ENCODE peak calls at places on chromosomes 5 and 9, in five cellular contexts. One of them, this sample, is unnamed.

GRCh38 chr9:124108216-124108615 is 96.6 kb downstream of the LHX2 start:
- DNase-seq in Calu3: no peak
- DNase-seq in transverse colon: no peak
- DNase-seq in esophagus squamous epithelium: no peak
- DNase-seq in iris pigment epithelial cell: no peak
- DNase-seq in this sample: no peak

GRCh38 chr5:42059778-42060464 is 134.8 kb downstream of the FBXO4 start:
- DNase-seq in Calu3: no peak
- DNase-seq in transverse colon: no peak
- DNase-seq in esophagus squamous epithelium: no peak
- DNase-seq in iris pigment epithelial cell: no peak
- DNase-seq in this sample: no peak

GRCh38 chr5:52999357-52999949 is 10.3 kb downstream of the ITGA2 start:
- DNase-seq in Calu3: no peak
- DNase-seq in transverse colon: no peak
- DNase-seq in esophagus squamous epithelium: no peak
- DNase-seq in iris pigment epithelial cell: peak
- DNase-seq in this sample: peak

GRCh38 chr5:36646507-36647023 is 40.2 kb downstream of the SLC1A3 start:
- DNase-seq in Calu3: no peak
- DNase-seq in transverse colon: no peak
- DNase-seq in esophagus squamous epithelium: no peak
- DNase-seq in iris pigment epithelial cell: no peak
- DNase-seq in this sample: no peak

GRCh38 chr9:77472646-77473045 is 175.5 kb downstream of the GNA14 start:
- DNase-seq in Calu3: no peak
- DNase-seq in transverse colon: no peak
- DNase-seq in esophagus squamous epithelium: no peak
- DNase-seq in iris pigment epithelial cell: peak
- DNase-seq in this sample: peak

GRCh38 chr9:78678901-78679300 is 382.0 kb downstream of the PSAT1 start:
- DNase-seq in Calu3: no peak
- DNase-seq in transverse colon: no peak
- DNase-seq in esophagus squamous epithelium: no peak
- DNase-seq in iris pigment epithelial cell: no peak
- DNase-seq in this sample: no peak

GRCh38 chr9:18294229-18294628 is 179.7 kb upstream of the ADAMTSL1 start:
- DNase-seq in Calu3: no peak
- DNase-seq in transverse colon: no peak
- DNase-seq in esophagus squamous epithelium: no peak
- DNase-seq in iris pigment epithelial cell: no peak
- DNase-seq in this sample: no peak

GRCh38 chr9:29039258-29039657 is 1466.0 kb upstream of the C9orf72 start:
- DNase-seq in Calu3: no peak
- DNase-seq in transverse colon: no peak
- DNase-seq in esophagus squamous epithelium: no peak
- DNase-seq in iris pigment epithelial cell: peak
- DNase-seq in this sample: peak

GRCh38 chr9:37566716-37567115 is 9.5 kb downstream of the FBXO10 start:
- DNase-seq in Calu3: no peak
- DNase-seq in transverse colon: no peak
- DNase-seq in esophagus squamous epithelium: no peak
- DNase-seq in iris pigment epithelial cell: no peak
- DNase-seq in this sample: no peak

GRCh38 chr9:4923580-4924544 is 61.2 kb upstream of the JAK2 start:
- DNase-seq in Calu3: peak
- DNase-seq in transverse colon: no peak
- DNase-seq in esophagus squamous epithelium: no peak
- DNase-seq in iris pigment epithelial cell: peak
- DNase-seq in this sample: peak

GRCh38 chr5:139960723-139961383 is 82.2 kb downstream of the NRG2 start:
- DNase-seq in Calu3: no peak
- DNase-seq in transverse colon: no peak
- DNase-seq in esophagus squamous epithelium: no peak
- DNase-seq in iris pigment epithelial cell: no peak
- DNase-seq in this sample: no peak

GRCh38 chr9:133578524-133579230 is 30.5 kb downstream of the FAM163B start:
- DNase-seq in Calu3: no peak
- DNase-seq in transverse colon: no peak
- DNase-seq in esophagus squamous epithelium: no peak
- DNase-seq in iris pigment epithelial cell: no peak
- DNase-seq in this sample: no peak

GRCh38 chr5:137039939-137040515 is 459.1 kb downstream of the SPOCK1 start:
- DNase-seq in Calu3: no peak
- DNase-seq in transverse colon: no peak
- DNase-seq in esophagus squamous epithelium: no peak
- DNase-seq in iris pigment epithelial cell: no peak
- DNase-seq in this sample: no peak

GRCh38 chr9:105127863-105128220 is 116.6 kb upstream of the SLC44A1 start:
- DNase-seq in Calu3: no peak
- DNase-seq in transverse colon: no peak
- DNase-seq in esophagus squamous epithelium: no peak
- DNase-seq in iris pigment epithelial cell: peak
- DNase-seq in this sample: peak

GRCh38 chr9:97633859-97634485 is 351 bp downstream of the NCBP1 start:
- DNase-seq in Calu3: no peak
- DNase-seq in transverse colon: no peak
- DNase-seq in esophagus squamous epithelium: no peak
- DNase-seq in iris pigment epithelial cell: no peak
- DNase-seq in this sample: no peak

GRCh38 chr5:139391570-139392323 is 2.0 kb upstream of the MZB1 start:
- DNase-seq in Calu3: peak
- DNase-seq in transverse colon: peak
- DNase-seq in esophagus squamous epithelium: no peak
- DNase-seq in iris pigment epithelial cell: no peak
- DNase-seq in this sample: no peak

GRCh38 chr5:79330071-79330470 is 94.1 kb downstream of the JMY start:
- DNase-seq in Calu3: no peak
- DNase-seq in transverse colon: no peak
- DNase-seq in esophagus squamous epithelium: no peak
- DNase-seq in iris pigment epithelial cell: no peak
- DNase-seq in this sample: no peak

GRCh38 chr9:136666364-136667216 is 3.9 kb downstream of the EGFL7 start:
- DNase-seq in Calu3: no peak
- DNase-seq in transverse colon: no peak
- DNase-seq in esophagus squamous epithelium: no peak
- DNase-seq in iris pigment epithelial cell: no peak
- DNase-seq in this sample: no peak

GRCh38 chr9:101050650-101051049 is 22.1 kb downstream of the PLPPR1 start:
- DNase-seq in Calu3: no peak
- DNase-seq in transverse colon: no peak
- DNase-seq in esophagus squamous epithelium: no peak
- DNase-seq in iris pigment epithelial cell: no peak
- DNase-seq in this sample: no peak

GRCh38 chr5:158022844-158023243 is 163.9 kb upstream of the CLINT1 start:
- DNase-seq in Calu3: no peak
- DNase-seq in transverse colon: no peak
- DNase-seq in esophagus squamous epithelium: no peak
- DNase-seq in iris pigment epithelial cell: no peak
- DNase-seq in this sample: no peak

GRCh38 chr5:150625164-150625535 is 15.3 kb upstream of the SYNPO start:
- DNase-seq in Calu3: no peak
- DNase-seq in transverse colon: no peak
- DNase-seq in esophagus squamous epithelium: no peak
- DNase-seq in iris pigment epithelial cell: no peak
- DNase-seq in this sample: no peak

GRCh38 chr5:80289320-80289719 is 30.5 kb upstream of the SPZ1 start:
- DNase-seq in Calu3: no peak
- DNase-seq in transverse colon: no peak
- DNase-seq in esophagus squamous epithelium: no peak
- DNase-seq in iris pigment epithelial cell: no peak
- DNase-seq in this sample: no peak

GRCh38 chr5:16727937-16728336 is 111.1 kb upstream of the RETREG1 start:
- DNase-seq in Calu3: no peak
- DNase-seq in transverse colon: peak
- DNase-seq in esophagus squamous epithelium: no peak
- DNase-seq in iris pigment epithelial cell: no peak
- DNase-seq in this sample: no peak

GRCh38 chr9:22052376-22052945 is 43.4 kb upstream of the CDKN2B start:
- DNase-seq in Calu3: peak
- DNase-seq in transverse colon: no peak
- DNase-seq in esophagus squamous epithelium: no peak
- DNase-seq in iris pigment epithelial cell: peak
- DNase-seq in this sample: peak

GRCh38 chr5:32639943-32640342 is 54.6 kb downstream of the SUB1 start:
- DNase-seq in Calu3: no peak
- DNase-seq in transverse colon: no peak
- DNase-seq in esophagus squamous epithelium: no peak
- DNase-seq in iris pigment epithelial cell: no peak
- DNase-seq in this sample: no peak

GRCh38 chr5:181044662-181045305 is 4.7 kb downstream of the BTNL9 start:
- DNase-seq in Calu3: no peak
- DNase-seq in transverse colon: no peak
- DNase-seq in esophagus squamous epithelium: no peak
- DNase-seq in iris pigment epithelial cell: no peak
- DNase-seq in this sample: no peak

GRCh38 chr5:74543162-74543995 is 97.1 kb downstream of the ENC1 start:
- DNase-seq in Calu3: peak
- DNase-seq in transverse colon: no peak
- DNase-seq in esophagus squamous epithelium: no peak
- DNase-seq in iris pigment epithelial cell: peak
- DNase-seq in this sample: peak

GRCh38 chr5:218457-219289 is 553 bp downstream of the SDHA start:
- DNase-seq in Calu3: peak
- DNase-seq in transverse colon: peak
- DNase-seq in esophagus squamous epithelium: no peak
- DNase-seq in iris pigment epithelial cell: peak
- DNase-seq in this sample: peak

GRCh38 chr5:136749016-136749415 is 383.7 kb upstream of the TRPC7 start:
- DNase-seq in Calu3: no peak
- DNase-seq in transverse colon: no peak
- DNase-seq in esophagus squamous epithelium: no peak
- DNase-seq in iris pigment epithelial cell: peak
- DNase-seq in this sample: peak

GRCh38 chr5:181190711-181191525 is 14.1 kb downstream of the TRIM7 start:
- DNase-seq in Calu3: peak
- DNase-seq in transverse colon: peak
- DNase-seq in esophagus squamous epithelium: no peak
- DNase-seq in iris pigment epithelial cell: peak
- DNase-seq in this sample: no peak

GRCh38 chr9:134949681-134950403 is 32.1 kb upstream of the FCN1 start:
- DNase-seq in Calu3: no peak
- DNase-seq in transverse colon: no peak
- DNase-seq in esophagus squamous epithelium: no peak
- DNase-seq in iris pigment epithelial cell: no peak
- DNase-seq in this sample: no peak

GRCh38 chr9:93083592-93084470 is 12.2 kb upstream of the CARD19 start:
- DNase-seq in Calu3: no peak
- DNase-seq in transverse colon: no peak
- DNase-seq in esophagus squamous epithelium: no peak
- DNase-seq in iris pigment epithelial cell: no peak
- DNase-seq in this sample: peak

GRCh38 chr5:80904533-80905187 is 55.5 kb upstream of the RASGRF2 start:
- DNase-seq in Calu3: no peak
- DNase-seq in transverse colon: no peak
- DNase-seq in esophagus squamous epithelium: no peak
- DNase-seq in iris pigment epithelial cell: no peak
- DNase-seq in this sample: no peak

GRCh38 chr5:157343842-157344790 is 78.2 kb downstream of the CYFIP2 start:
- DNase-seq in Calu3: no peak
- DNase-seq in transverse colon: no peak
- DNase-seq in esophagus squamous epithelium: no peak
- DNase-seq in iris pigment epithelial cell: no peak
- DNase-seq in this sample: no peak

GRCh38 chr9:101445353-101446029 is 9.9 kb upstream of the ALDOB start:
- DNase-seq in Calu3: no peak
- DNase-seq in transverse colon: no peak
- DNase-seq in esophagus squamous epithelium: no peak
- DNase-seq in iris pigment epithelial cell: peak
- DNase-seq in this sample: no peak

GRCh38 chr5:164868761-164869160 is 1363.3 kb downstream of the MAT2B start:
- DNase-seq in Calu3: no peak
- DNase-seq in transverse colon: no peak
- DNase-seq in esophagus squamous epithelium: no peak
- DNase-seq in iris pigment epithelial cell: no peak
- DNase-seq in this sample: peak

GRCh38 chr5:140351609-140352334 is 5.4 kb upstream of the HBEGF start:
- DNase-seq in Calu3: peak
- DNase-seq in transverse colon: peak
- DNase-seq in esophagus squamous epithelium: no peak
- DNase-seq in iris pigment epithelial cell: peak
- DNase-seq in this sample: peak

GRCh38 chr5:54831233-54831632 is 154.2 kb downstream of the ESM1 start:
- DNase-seq in Calu3: no peak
- DNase-seq in transverse colon: no peak
- DNase-seq in esophagus squamous epithelium: no peak
- DNase-seq in iris pigment epithelial cell: no peak
- DNase-seq in this sample: no peak

GRCh38 chr5:122165574-122166021 is 36.3 kb downstream of the ZNF474 start:
- DNase-seq in Calu3: peak
- DNase-seq in transverse colon: no peak
- DNase-seq in esophagus squamous epithelium: no peak
- DNase-seq in iris pigment epithelial cell: peak
- DNase-seq in this sample: no peak